ENCODE peak calls at places on chromosomes 3 and 15, in ten cellular contexts. O, G, Q, J, E, M, C, V, S and T are unnamed samples.

GRCh38 chr3:157175678-157176077 is 15.7 kb upstream of the CCNL1 start:
- DNase-seq in O (peak; percentile 36), G (peak; percentile 71), Q (no peak), J (no peak), E (no peak), M (no peak), C (peak; percentile 25), V (no peak), S (peak; percentile 54), T (no peak)

GRCh38 chr3:187963003-187963676 is 190.8 kb upstream of the LPP start:
- DNase-seq in O (no peak), G (no peak), Q (no peak), J (no peak), E (no peak), M (no peak), C (peak; percentile 39), V (no peak), S (no peak), T (no peak)

GRCh38 chr15:88191806-88192165 is 64.8 kb downstream of the NTRK3 start:
- DNase-seq in O (no peak), G (no peak), Q (no peak), J (no peak), E (no peak), M (no peak), C (no peak), V (no peak), S (no peak), T (no peak)

GRCh38 chr15:34799149-34799824 is 3.9 kb upstream of the ACTC1 start:
- DNase-seq in O (no peak), G (no peak), Q (no peak), J (peak; percentile 81), E (no peak), M (no peak), C (no peak), V (no peak), S (peak; percentile 27), T (no peak)

GRCh38 chr15:67862771-67863441 is 23.1 kb upstream of the RNU6-1 start:
- DNase-seq in O (no peak), G (no peak), Q (no peak), J (no peak), E (no peak), M (no peak), C (no peak), V (no peak), S (no peak), T (no peak)

GRCh38 chr3:159872374-159873109 is 116.1 kb upstream of the IL12A start:
- DNase-seq in O (peak; percentile 98), G (peak; percentile 69), Q (no peak), J (no peak), E (peak; percentile 60), M (peak; percentile 77), C (no peak), V (peak; percentile 76), S (no peak), T (peak; percentile 66)

GRCh38 chr3:56800373-56801150 is 1.2 kb downstream of the ARHGEF3 start:
- DNase-seq in O (no peak), G (peak; percentile 68), Q (peak; percentile 68), J (no peak), E (no peak), M (no peak), C (peak; percentile 83), V (no peak), S (no peak), T (no peak)

GRCh38 chr3:113912551-113913246 is 35.1 kb upstream of the ZDHHC23 start:
- DNase-seq in O (peak; percentile 80), G (peak; percentile 81), Q (no peak), J (peak; percentile 46), E (peak; percentile 37), M (peak; percentile 29), C (peak; percentile 53), V (peak; percentile 59), S (peak; percentile 62), T (no peak)

GRCh38 chr15:70337292-70338186 is 239.8 kb upstream of the TLE3 start:
- DNase-seq in O (no peak), G (no peak), Q (no peak), J (no peak), E (no peak), M (no peak), C (no peak), V (no peak), S (no peak), T (no peak)

GRCh38 chr15:38127306-38127731 is 125.3 kb upstream of the SPRED1 start:
- DNase-seq in O (peak; percentile 69), G (no peak), Q (no peak), J (no peak), E (no peak), M (no peak), C (no peak), V (no peak), S (no peak), T (no peak)